ENCODE peak calls at places on chromosomes 3 and 15, in ten cellular contexts. C is heart left ventricle, T is tibial nerve, J is tibial artery, P is uterus, S is GM12878, H is brain microvascular endothelial cell, Y is ascending aorta, X is fibroblast of the aortic adventitia, V is PC-3. Z is an unnamed sample.

GRCh38 chr3:24936574-24936973 is 441.9 kb upstream of the THRB start:
- DNase-seq in J (no peak), T (no peak), Y (no peak), V (no peak), P (no peak), C (no peak), X (no peak), H (no peak), S (no peak), Z (no peak)

GRCh38 chr15:56410712-56411111 is 45.5 kb downstream of the TEX9 start:
- DNase-seq in C (no peak), Y (no peak), H (no peak), T (no peak), J (no peak), P (no peak), V (no peak), X (no peak), S (peak; percentile 7), Z (no peak)

GRCh38 chr3:44682182-44682896 is 30.1 kb upstream of the ZNF502 start:
- DNase-seq in P (no peak), Y (no peak), C (no peak), X (no peak), T (no peak), J (no peak), V (peak; percentile 17), S (no peak), H (peak; percentile 5), Z (peak; percentile 64)

GRCh38 chr3:180594631-180595348 is 7.2 kb upstream of the TTC14 start:
- DNase-seq in C (no peak), H (no peak), X (peak; percentile 85), T (no peak), V (peak; percentile 75), Y (no peak), P (no peak), S (peak; percentile 26), J (no peak), Z (peak; percentile 55)

GRCh38 chr3:142595581-142595950 is 627 bp upstream of the PLS1 start:
- DNase-seq in T (no peak), C (no peak), S (no peak), J (no peak), H (peak; percentile 89), Y (no peak), P (no peak), X (peak; percentile 77), V (peak; percentile 86), Z (peak; percentile 87)

GRCh38 chr3:113747719-113748046 is 848 bp downstream of the ATP6V1A start:
- DNase-seq in V (peak; percentile 27), C (no peak), T (no peak), S (peak; percentile 30), Y (no peak), P (no peak), H (no peak), X (no peak), J (no peak), Z (no peak)

GRCh38 chr15:75732206-75732808 is 19.7 kb upstream of the CSPG4 start:
- DNase-seq in X (no peak), P (no peak), S (no peak), T (no peak), V (no peak), Y (no peak), J (peak; percentile 69), H (no peak), C (no peak), Z (no peak)

GRCh38 chr3:145518639-145519038 is 642.3 kb downstream of the PLOD2 start:
- DNase-seq in J (no peak), P (no peak), C (no peak), S (no peak), T (no peak), X (no peak), Y (no peak), V (no peak), H (no peak), Z (no peak)

DNA sequence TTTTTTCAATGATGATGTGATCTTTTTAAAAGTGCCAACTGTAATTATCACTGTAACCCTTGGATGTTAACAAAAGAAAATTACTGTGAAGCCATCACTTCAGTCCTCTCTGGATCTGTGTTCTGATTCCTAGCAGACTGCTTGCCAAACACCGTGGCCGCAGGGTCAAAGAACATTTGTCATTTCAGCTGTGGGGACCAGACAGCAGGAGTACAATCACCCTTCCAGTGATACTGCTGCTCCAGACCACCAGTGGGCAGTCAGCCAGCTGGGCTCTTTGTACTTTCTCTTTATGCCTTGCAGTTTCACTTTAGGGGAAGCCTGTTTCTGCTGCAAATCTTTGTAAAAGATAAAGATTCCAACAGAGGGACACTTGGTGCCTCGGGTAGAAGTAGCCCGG is 770.0 kb downstream of the GRM7 start:
- DNase-seq in P (peak; percentile 13), C (peak; percentile 66), V (no peak), T (no peak), S (no peak), X (peak; percentile 40), H (peak; percentile 2), Y (no peak), J (no peak), Z (peak; percentile 43)
- H3K4me3 ChIP-seq in P (no peak overlapping the region), C (no peak overlapping the region), V (no peak overlapping the region), T (no peak overlapping the region), S (no peak overlapping the region), X (no peak overlapping the region), H (no peak overlapping the region), Y (no peak overlapping the region), J (no peak overlapping the region), Z (no peak overlapping the region)

DNA sequence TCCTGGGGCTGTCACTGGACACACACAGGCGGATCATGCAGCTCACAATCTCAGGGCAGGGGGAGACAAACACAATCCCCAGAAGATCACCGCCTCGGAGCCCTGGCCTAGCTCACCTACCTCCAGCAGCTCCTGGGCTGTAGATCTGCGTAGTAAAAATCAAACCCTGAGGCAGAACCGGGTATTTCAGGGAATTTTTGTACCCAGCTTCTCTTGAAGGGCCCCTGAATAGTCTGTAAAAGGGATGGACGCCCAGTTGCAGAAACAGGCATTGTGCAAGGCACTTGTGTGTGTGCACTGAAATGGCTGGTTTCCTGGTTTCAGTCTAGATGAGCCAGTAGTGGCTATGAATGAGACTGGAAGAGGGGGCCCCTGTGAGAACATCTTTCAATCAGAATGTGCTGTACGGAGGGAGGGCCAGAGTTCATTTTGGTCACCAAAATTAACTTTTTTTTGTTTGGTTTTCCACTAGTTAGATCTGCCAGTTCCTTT is 54.9 kb upstream of the RPL32 start:
- DNase-seq in S (no peak), H (no peak), J (no peak), T (peak; percentile 24), X (peak; percentile 42), C (no peak), V (no peak), P (no peak), Y (no peak), Z (peak; percentile 26)
- TF ChIP-seq CTCF in S (no peak), H (no peak), J (peak; percentile 21), T (no peak), X (peak; percentile 14), C (peak; percentile 20), V (no peak), P (peak; percentile 14), Y (peak; percentile 22), Z (no peak)

GRCh38 chr15:98433302-98433701 is 215.0 kb upstream of the IGF1R start:
- DNase-seq in V (no peak), T (no peak), S (no peak), Y (no peak), P (no peak), X (no peak), C (no peak), H (no peak), J (no peak), Z (no peak)

GRCh38 chr15:98425173-98425572 is 223.2 kb upstream of the IGF1R start:
- DNase-seq in V (no peak), Y (no peak), T (no peak), H (no peak), C (no peak), P (no peak), S (no peak), X (no peak), J (no peak), Z (no peak)

GRCh38 chr15:98431171-98431570 is 217.2 kb upstream of the IGF1R start:
- DNase-seq in Y (no peak), T (no peak), S (no peak), H (no peak), V (no peak), J (no peak), C (no peak), P (no peak), X (no peak), Z (no peak)

GRCh38 chr15:98433856-98434255 is 214.5 kb upstream of the IGF1R start:
- DNase-seq in C (no peak), T (no peak), S (no peak), V (no peak), H (no peak), Y (no peak), J (no peak), X (no peak), P (no peak), Z (no peak)

DNA sequence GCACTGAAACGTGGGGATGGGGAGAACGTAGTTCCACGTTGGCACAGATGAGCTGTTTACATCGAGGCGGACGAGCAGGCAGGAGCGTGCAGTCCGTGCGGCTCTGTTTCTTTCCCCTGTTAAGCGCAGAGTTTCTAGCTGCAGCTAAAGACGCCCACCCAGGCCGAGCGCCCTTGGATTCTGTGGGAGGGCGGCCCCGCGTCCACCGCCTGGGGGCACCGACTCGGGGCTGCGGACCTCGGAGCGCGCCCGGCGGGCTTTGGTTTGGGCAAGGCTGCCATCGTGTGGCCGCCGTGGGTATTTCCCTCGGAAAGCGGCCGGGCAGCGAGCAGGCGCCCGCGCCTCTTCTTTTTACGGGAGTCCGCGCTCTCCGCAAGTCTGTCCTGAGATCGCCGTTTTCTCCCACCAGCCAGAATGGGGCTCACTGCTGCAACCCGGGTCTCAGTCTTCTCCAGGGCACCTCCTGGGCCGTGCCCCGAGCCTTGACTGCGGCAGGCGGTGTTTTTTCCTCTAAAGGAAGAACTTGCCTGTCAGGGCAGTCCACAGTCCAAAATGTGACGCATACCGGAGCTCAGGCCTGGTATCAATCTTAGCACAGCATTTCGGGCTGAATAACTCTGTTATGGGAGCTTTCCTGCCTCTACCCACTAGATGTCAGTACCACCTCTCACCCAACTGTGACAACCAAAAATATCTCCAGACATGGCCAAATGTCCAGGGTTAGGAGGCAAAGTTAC is 219.9 kb upstream of the IGF1R start:
- DNase-seq in Y (no peak), T (peak; percentile 81), C (peak; percentile 83), S (no peak), P (peak; percentile 76), X (peak; percentile 65), V (peak; percentile 72), J (peak; percentile 86), H (peak; percentile 51), Z (peak; percentile 74)
- H3K4me3 ChIP-seq in Y (peak overlapping the region; percentile 59), T (peak overlapping the region; percentile 49), C (peak overlapping the region; percentile 33), S (no peak overlapping the region), P (peak overlapping the region; percentile 30), X (peak overlapping the region; percentile 64), V (peak overlapping the region; percentile 64), J (peak overlapping the region; percentile 57), H (peak overlapping the region; percentile 52), Z (peak overlapping the region; percentile 52)

DNA sequence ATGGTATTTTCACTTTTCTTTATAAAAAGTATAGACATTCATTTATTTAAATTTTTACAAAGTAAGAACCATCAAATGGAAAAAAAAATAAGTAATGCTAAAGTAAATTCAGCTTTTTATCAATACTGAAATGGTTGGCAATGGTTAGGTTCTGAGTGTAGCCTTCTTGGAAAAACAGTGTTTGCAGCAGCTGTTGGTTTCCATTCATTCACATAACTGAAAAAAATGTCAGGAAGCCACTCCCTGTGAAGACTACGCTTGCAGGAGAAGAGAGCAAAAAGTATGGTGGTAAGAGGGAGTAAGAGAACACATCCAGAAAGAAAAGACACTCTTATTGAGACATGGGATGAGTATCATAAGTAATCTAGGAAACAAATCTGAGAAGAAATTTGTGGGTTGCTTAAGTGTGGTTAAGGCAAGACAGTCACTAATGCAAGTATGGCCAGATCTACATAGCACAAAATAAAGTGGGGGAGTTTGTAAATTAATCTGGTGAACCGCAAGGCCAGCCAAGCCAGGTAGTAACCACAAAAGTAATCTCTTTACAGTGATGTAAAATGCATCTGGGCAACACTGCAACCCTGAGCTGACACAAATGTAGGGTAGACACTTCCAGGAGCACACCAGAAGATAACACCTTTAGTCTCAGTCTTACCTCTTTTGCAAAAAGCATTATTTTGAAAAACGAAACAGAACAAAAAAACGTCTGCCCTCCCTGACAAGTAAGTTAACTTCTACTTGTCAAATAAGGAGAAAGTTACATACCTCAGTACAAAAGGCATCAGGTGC is 133.7 kb downstream of the IGSF11 start:
- DNase-seq in J (no peak), S (no peak), H (no peak), V (no peak), C (no peak), P (no peak), T (no peak), Y (no peak), X (no peak), Z (no peak)
- TF ChIP-seq CTCF in J (no peak), S (no peak), H (no peak), V (no peak), C (no peak), P (no peak), T (no peak), Y (no peak), X (no peak), Z (no peak)